ENCODE peak calls at places on chromosome 18, in five cellular contexts. Z is GM12865, L is NCI-H2081, D is glomerular endothelial cell, T is midbrain. I is an unnamed sample.

GRCh38 chr18:44733069-44733753 is 52.5 kb downstream of the SETBP1 start:
- DNase-seq in Z (no peak), L (no peak), D (no peak), T (peak; percentile 24), I (no peak)

GRCh38 chr18:13278231-13278630 is 59.7 kb downstream of the LDLRAD4 start:
- DNase-seq in Z (no peak), L (no peak), D (no peak), T (no peak), I (no peak)

GRCh38 chr18:55301196-55301540 is 286.8 kb downstream of the TCF4 start:
- DNase-seq in Z (no peak), L (no peak), D (no peak), T (no peak), I (no peak)

GRCh38 chr18:49728542-49728941 is 84.8 kb downstream of the ACAA2 start:
- DNase-seq in Z (peak; percentile 51), L (peak; percentile 13), D (no peak), T (no peak), I (peak; percentile 82)

GRCh38 chr18:13086906-13087305 is 95.7 kb downstream of the CEP192 start:
- DNase-seq in Z (no peak), L (no peak), D (no peak), T (no peak), I (no peak)

GRCh38 chr18:27315001-27315400 is 129.9 kb upstream of the CHST9 start:
- DNase-seq in Z (no peak), L (no peak), D (no peak), T (no peak), I (no peak)

GRCh38 chr18:52484977-52485376 is 145.0 kb downstream of the DCC start:
- DNase-seq in Z (no peak), L (no peak), D (no peak), T (no peak), I (no peak)

GRCh38 chr18:53458944-53459580 is 765.4 kb downstream of the MBD2 start:
- DNase-seq in Z (no peak), L (peak; percentile 57), D (no peak), T (peak; percentile 59), I (no peak)

GRCh38 chr18:8800445-8800844 is 95.1 kb downstream of the MTCL1 start:
- DNase-seq in Z (no peak), L (no peak), D (peak; percentile 78), T (no peak), I (no peak)

GRCh38 chr18:51211552-51211951 is 14.1 kb upstream of the MEX3C start:
- DNase-seq in Z (peak; percentile 85), L (no peak), D (peak; percentile 50), T (no peak), I (no peak)

GRCh38 chr18:63444567-63444966 is 22.3 kb upstream of the VPS4B start:
- DNase-seq in Z (no peak), L (no peak), D (no peak), T (no peak), I (peak; percentile 80)

GRCh38 chr18:49628993-49629795 is 67.3 kb downstream of the LIPG start:
- DNase-seq in Z (no peak), L (no peak), D (no peak), T (peak; percentile 26), I (no peak)

I was measured in Karpas-422.